ENCODE peak calls at places on chromosome 1, in eight cellular contexts. One of them, this sample, is unnamed. For H3K9me3, the result is how much of the 10 kb centered on the place peaks cover.

GRCh38 chr1:112840631-112841624 is 115.1 kb downstream of the SLC16A1 start:
- DNase-seq in Panc1: no peak
- DNase-seq in endothelial cell of umbilical vein: peak
- DNase-seq in ascending aorta: no peak
- DNase-seq in adrenal gland: no peak
- DNase-seq in heart right ventricle: no peak
- DNase-seq in upper lobe of left lung: no peak
- DNase-seq in Peyer's patch: no peak
- DNase-seq in this sample: no peak

GRCh38 chr1:187396226-187396625 is 567.5 kb downstream of the PLA2G4A start:
- DNase-seq in Panc1: no peak
- DNase-seq in endothelial cell of umbilical vein: no peak
- DNase-seq in ascending aorta: no peak
- DNase-seq in adrenal gland: no peak
- DNase-seq in heart right ventricle: no peak
- DNase-seq in upper lobe of left lung: no peak
- DNase-seq in Peyer's patch: no peak
- DNase-seq in this sample: no peak

GRCh38 chr1:154325583-154326545 is 539 bp downstream of the ATP8B2 start:
- DNase-seq in Panc1: no peak
- DNase-seq in endothelial cell of umbilical vein: peak
- DNase-seq in ascending aorta: peak
- DNase-seq in adrenal gland: peak
- DNase-seq in heart right ventricle: peak
- DNase-seq in upper lobe of left lung: peak
- DNase-seq in Peyer's patch: peak
- DNase-seq in this sample: peak

GRCh38 chr1:222928212-222928611 is 113.4 kb downstream of the DISP1 start:
- DNase-seq in Panc1: no peak
- DNase-seq in endothelial cell of umbilical vein: peak
- DNase-seq in ascending aorta: no peak
- DNase-seq in adrenal gland: peak
- DNase-seq in heart right ventricle: peak
- DNase-seq in upper lobe of left lung: no peak
- DNase-seq in Peyer's patch: no peak
- DNase-seq in this sample: no peak

GRCh38 chr1:198672124-198672523 is 33.3 kb downstream of the PTPRC start:
- DNase-seq in Panc1: no peak
- DNase-seq in endothelial cell of umbilical vein: no peak
- DNase-seq in ascending aorta: no peak
- DNase-seq in adrenal gland: no peak
- DNase-seq in heart right ventricle: no peak
- DNase-seq in upper lobe of left lung: no peak
- DNase-seq in Peyer's patch: no peak
- DNase-seq in this sample: no peak

GRCh38 chr1:227728059-227728891 is 6.8 kb downstream of the JMJD4 start:
- DNase-seq in Panc1: no peak
- DNase-seq in endothelial cell of umbilical vein: peak
- DNase-seq in ascending aorta: peak
- DNase-seq in adrenal gland: peak
- DNase-seq in heart right ventricle: peak
- DNase-seq in upper lobe of left lung: peak
- DNase-seq in Peyer's patch: peak
- DNase-seq in this sample: peak

GRCh38 chr1:33723251-33723650 is 140.6 kb upstream of the HMGB4 start:
- DNase-seq in Panc1: no peak
- DNase-seq in endothelial cell of umbilical vein: no peak
- DNase-seq in ascending aorta: no peak
- DNase-seq in adrenal gland: no peak
- DNase-seq in heart right ventricle: no peak
- DNase-seq in upper lobe of left lung: no peak
- DNase-seq in Peyer's patch: no peak
- DNase-seq in this sample: no peak

GRCh38 chr1:5708266-5708978 is 283.8 kb downstream of the NPHP4 start:
- DNase-seq in Panc1: no peak
- DNase-seq in endothelial cell of umbilical vein: no peak
- DNase-seq in ascending aorta: no peak
- DNase-seq in adrenal gland: no peak
- DNase-seq in heart right ventricle: no peak
- DNase-seq in upper lobe of left lung: no peak
- DNase-seq in Peyer's patch: peak
- DNase-seq in this sample: no peak

GRCh38 chr1:51618715-51619114 is 1.8 kb downstream of the OSBPL9 start:
- DNase-seq in Panc1: no peak
- DNase-seq in endothelial cell of umbilical vein: no peak
- DNase-seq in ascending aorta: no peak
- DNase-seq in adrenal gland: no peak
- DNase-seq in heart right ventricle: no peak
- DNase-seq in upper lobe of left lung: no peak
- DNase-seq in Peyer's patch: no peak
- DNase-seq in this sample: no peak

GRCh38 chr1:156705321-156705917 is at the start of gene CRABP2:
- DNase-seq in Panc1: no peak
- DNase-seq in endothelial cell of umbilical vein: peak
- DNase-seq in ascending aorta: no peak
- DNase-seq in adrenal gland: no peak
- DNase-seq in heart right ventricle: no peak
- DNase-seq in upper lobe of left lung: peak
- DNase-seq in Peyer's patch: peak
- DNase-seq in this sample: peak

GRCh38 chr1:185069202-185069601 is 23.8 kb downstream of the RNF2 start:
- DNase-seq in Panc1: no peak
- DNase-seq in endothelial cell of umbilical vein: no peak
- DNase-seq in ascending aorta: no peak
- DNase-seq in adrenal gland: no peak
- DNase-seq in heart right ventricle: no peak
- DNase-seq in upper lobe of left lung: no peak
- DNase-seq in Peyer's patch: no peak
- DNase-seq in this sample: no peak

GRCh38 chr1:204706838-204707509 is 21.4 kb upstream of the LRRN2 start:
- DNase-seq in Panc1: no peak
- DNase-seq in endothelial cell of umbilical vein: no peak
- DNase-seq in ascending aorta: no peak
- DNase-seq in adrenal gland: no peak
- DNase-seq in heart right ventricle: no peak
- DNase-seq in upper lobe of left lung: no peak
- DNase-seq in Peyer's patch: no peak
- DNase-seq in this sample: no peak

GRCh38 chr1:226549937-226550670 is 1.5 kb downstream of the STUM start:
- DNase-seq in Panc1: no peak
- DNase-seq in endothelial cell of umbilical vein: peak
- DNase-seq in ascending aorta: peak
- DNase-seq in adrenal gland: no peak
- DNase-seq in heart right ventricle: peak
- DNase-seq in upper lobe of left lung: peak
- DNase-seq in Peyer's patch: peak
- DNase-seq in this sample: no peak

GRCh38 chr1:64295566-64295965 is 92.1 kb downstream of the UBE2U start:
- DNase-seq in Panc1: no peak
- DNase-seq in endothelial cell of umbilical vein: no peak
- DNase-seq in ascending aorta: no peak
- DNase-seq in adrenal gland: no peak
- DNase-seq in heart right ventricle: no peak
- DNase-seq in upper lobe of left lung: no peak
- DNase-seq in Peyer's patch: no peak
- DNase-seq in this sample: no peak
- H3K9me3 ChIP-seq in Panc1: under half
- H3K9me3 ChIP-seq in endothelial cell of umbilical vein: under half
- H3K9me3 ChIP-seq in ascending aorta: under half
- H3K9me3 ChIP-seq in adrenal gland: under half
- H3K9me3 ChIP-seq in heart right ventricle: under half
- H3K9me3 ChIP-seq in upper lobe of left lung: under half
- H3K9me3 ChIP-seq in Peyer's patch: under half
- H3K9me3 ChIP-seq in this sample: under half

GRCh38 chr1:101816262-101816661 is 180.5 kb downstream of the OLFM3 start:
- DNase-seq in Panc1: no peak
- DNase-seq in endothelial cell of umbilical vein: no peak
- DNase-seq in ascending aorta: no peak
- DNase-seq in adrenal gland: no peak
- DNase-seq in heart right ventricle: no peak
- DNase-seq in upper lobe of left lung: no peak
- DNase-seq in Peyer's patch: no peak
- DNase-seq in this sample: no peak

GRCh38 chr1:101820080-101820479 is 176.6 kb downstream of the OLFM3 start:
- DNase-seq in Panc1: no peak
- DNase-seq in endothelial cell of umbilical vein: peak
- DNase-seq in ascending aorta: no peak
- DNase-seq in adrenal gland: no peak
- DNase-seq in heart right ventricle: no peak
- DNase-seq in upper lobe of left lung: no peak
- DNase-seq in Peyer's patch: no peak
- DNase-seq in this sample: no peak
- H3K9me3 ChIP-seq in Panc1: under half
- H3K9me3 ChIP-seq in endothelial cell of umbilical vein: under half
- H3K9me3 ChIP-seq in ascending aorta: under half
- H3K9me3 ChIP-seq in adrenal gland: under half
- H3K9me3 ChIP-seq in heart right ventricle: under half
- H3K9me3 ChIP-seq in upper lobe of left lung: under half
- H3K9me3 ChIP-seq in Peyer's patch: under half
- H3K9me3 ChIP-seq in this sample: under half

DNA sequence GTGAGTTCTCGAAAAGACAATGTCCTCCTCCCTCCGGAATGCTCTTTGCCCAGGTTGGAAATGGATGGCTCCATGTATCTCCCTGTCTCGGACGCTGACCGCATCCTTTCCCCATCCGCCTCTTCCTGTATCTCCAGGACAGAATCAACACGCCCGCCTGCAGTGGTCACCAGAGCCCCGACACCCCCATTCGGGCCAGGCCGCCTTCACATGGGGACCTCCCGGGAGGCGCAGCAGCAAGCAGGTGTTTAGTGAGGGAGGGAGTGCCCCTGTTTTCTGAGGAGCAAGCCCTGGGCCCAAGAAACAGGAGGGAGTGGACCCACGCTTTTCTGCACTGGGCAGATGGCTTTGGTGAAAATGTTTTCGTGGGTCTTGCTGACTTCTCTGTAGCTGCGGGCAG is 83.5 kb upstream of the TTC34 start:
- DNase-seq in Panc1: no peak
- DNase-seq in endothelial cell of umbilical vein: no peak
- DNase-seq in ascending aorta: no peak
- DNase-seq in adrenal gland: no peak
- DNase-seq in heart right ventricle: no peak
- DNase-seq in upper lobe of left lung: peak
- DNase-seq in Peyer's patch: no peak
- DNase-seq in this sample: no peak
- H3K9me3 ChIP-seq in Panc1: under half
- H3K9me3 ChIP-seq in endothelial cell of umbilical vein: under half
- H3K9me3 ChIP-seq in ascending aorta: under half
- H3K9me3 ChIP-seq in adrenal gland: under half
- H3K9me3 ChIP-seq in heart right ventricle: under half
- H3K9me3 ChIP-seq in upper lobe of left lung: under half
- H3K9me3 ChIP-seq in Peyer's patch: under half
- H3K9me3 ChIP-seq in this sample: under half

GRCh38 chr1:182617734-182618288 is 13.6 kb upstream of the RGS16 start:
- DNase-seq in Panc1: no peak
- DNase-seq in endothelial cell of umbilical vein: no peak
- DNase-seq in ascending aorta: peak
- DNase-seq in adrenal gland: no peak
- DNase-seq in heart right ventricle: no peak
- DNase-seq in upper lobe of left lung: no peak
- DNase-seq in Peyer's patch: no peak
- DNase-seq in this sample: no peak

GRCh38 chr1:182614796-182615451 is 10.7 kb upstream of the RGS16 start:
- DNase-seq in Panc1: no peak
- DNase-seq in endothelial cell of umbilical vein: peak
- DNase-seq in ascending aorta: peak
- DNase-seq in adrenal gland: peak
- DNase-seq in heart right ventricle: peak
- DNase-seq in upper lobe of left lung: peak
- DNase-seq in Peyer's patch: peak
- DNase-seq in this sample: peak

GRCh38 chr1:182615468-182616129 is 11.4 kb upstream of the RGS16 start:
- DNase-seq in Panc1: no peak
- DNase-seq in endothelial cell of umbilical vein: peak
- DNase-seq in ascending aorta: peak
- DNase-seq in adrenal gland: no peak
- DNase-seq in heart right ventricle: peak
- DNase-seq in upper lobe of left lung: no peak
- DNase-seq in Peyer's patch: peak
- DNase-seq in this sample: peak

GRCh38 chr1:182617075-182617429 is 12.9 kb upstream of the RGS16 start:
- DNase-seq in Panc1: no peak
- DNase-seq in endothelial cell of umbilical vein: no peak
- DNase-seq in ascending aorta: no peak
- DNase-seq in adrenal gland: no peak
- DNase-seq in heart right ventricle: no peak
- DNase-seq in upper lobe of left lung: no peak
- DNase-seq in Peyer's patch: no peak
- DNase-seq in this sample: no peak

GRCh38 chr1:182616130-182617074 is 12.2 kb upstream of the RGS16 start:
- DNase-seq in Panc1: no peak
- DNase-seq in endothelial cell of umbilical vein: peak
- DNase-seq in ascending aorta: peak
- DNase-seq in adrenal gland: peak
- DNase-seq in heart right ventricle: peak
- DNase-seq in upper lobe of left lung: peak
- DNase-seq in Peyer's patch: peak
- DNase-seq in this sample: peak
- H3K9me3 ChIP-seq in Panc1: under half
- H3K9me3 ChIP-seq in endothelial cell of umbilical vein: under half
- H3K9me3 ChIP-seq in ascending aorta: under half
- H3K9me3 ChIP-seq in adrenal gland: under half
- H3K9me3 ChIP-seq in heart right ventricle: under half
- H3K9me3 ChIP-seq in upper lobe of left lung: under half
- H3K9me3 ChIP-seq in Peyer's patch: under half
- H3K9me3 ChIP-seq in this sample: under half

GRCh38 chr1:44174630-44175029 is 33.2 kb upstream of the KLF18 start:
- DNase-seq in Panc1: no peak
- DNase-seq in endothelial cell of umbilical vein: no peak
- DNase-seq in ascending aorta: no peak
- DNase-seq in adrenal gland: no peak
- DNase-seq in heart right ventricle: no peak
- DNase-seq in upper lobe of left lung: no peak
- DNase-seq in Peyer's patch: no peak
- DNase-seq in this sample: no peak
- H3K9me3 ChIP-seq in Panc1: under half
- H3K9me3 ChIP-seq in endothelial cell of umbilical vein: under half
- H3K9me3 ChIP-seq in ascending aorta: under half
- H3K9me3 ChIP-seq in adrenal gland: under half
- H3K9me3 ChIP-seq in heart right ventricle: under half
- H3K9me3 ChIP-seq in upper lobe of left lung: under half
- H3K9me3 ChIP-seq in Peyer's patch: under half
- H3K9me3 ChIP-seq in this sample: under half

GRCh38 chr1:247107694-247108093 is 3.5 kb upstream of the ZNF669 start:
- DNase-seq in Panc1: no peak
- DNase-seq in endothelial cell of umbilical vein: no peak
- DNase-seq in ascending aorta: no peak
- DNase-seq in adrenal gland: no peak
- DNase-seq in heart right ventricle: no peak
- DNase-seq in upper lobe of left lung: no peak
- DNase-seq in Peyer's patch: no peak
- DNase-seq in this sample: no peak
- H3K9me3 ChIP-seq in Panc1: under half
- H3K9me3 ChIP-seq in endothelial cell of umbilical vein: under half
- H3K9me3 ChIP-seq in ascending aorta: under half
- H3K9me3 ChIP-seq in adrenal gland: under half
- H3K9me3 ChIP-seq in heart right ventricle: under half
- H3K9me3 ChIP-seq in upper lobe of left lung: under half
- H3K9me3 ChIP-seq in Peyer's patch: under half
- H3K9me3 ChIP-seq in this sample: under half

GRCh38 chr1:80593197-80593596 is 1207.5 kb upstream of the ADGRL2 start:
- DNase-seq in Panc1: no peak
- DNase-seq in endothelial cell of umbilical vein: no peak
- DNase-seq in ascending aorta: no peak
- DNase-seq in adrenal gland: no peak
- DNase-seq in heart right ventricle: no peak
- DNase-seq in upper lobe of left lung: no peak
- DNase-seq in Peyer's patch: no peak
- DNase-seq in this sample: no peak
- H3K9me3 ChIP-seq in Panc1: under half
- H3K9me3 ChIP-seq in endothelial cell of umbilical vein: under half
- H3K9me3 ChIP-seq in ascending aorta: under half
- H3K9me3 ChIP-seq in adrenal gland: under half
- H3K9me3 ChIP-seq in heart right ventricle: half or more
- H3K9me3 ChIP-seq in upper lobe of left lung: under half
- H3K9me3 ChIP-seq in Peyer's patch: under half
- H3K9me3 ChIP-seq in this sample: under half

This sample was measured in T-helper 17 cell.